ENCODE peak calls at places on chromosomes 12 and 14, in six cellular contexts. G, S, Q, C, X and F are unnamed samples.

GRCh38 chr12:20212658-20213387 is 155.5 kb upstream of the PDE3A start:
- DNase-seq in G (no peak), S (peak), Q (no peak), C (no peak), X (no peak), F (peak)

GRCh38 chr12:6272300-6273208 is 37.9 kb upstream of the PLEKHG6 start:
- DNase-seq in G (no peak), S (no peak), Q (no peak), C (no peak), X (no peak), F (peak)

GRCh38 chr12:5889381-5890047 is 55.5 kb downstream of the ANO2 start:
- DNase-seq in G (peak), S (peak), Q (peak), C (no peak), X (no peak), F (peak)

GRCh38 chr12:7666595-7666994 is 887 bp upstream of the APOBEC1 start:
- DNase-seq in G (peak), S (no peak), Q (no peak), C (no peak), X (no peak), F (no peak)

GRCh38 chr12:52533686-52534470 is 13.7 kb upstream of the KRT5 start:
- DNase-seq in G (no peak), S (no peak), Q (no peak), C (no peak), X (no peak), F (no peak)

GRCh38 chr12:123971770-123972447 is 722 bp downstream of the CCDC92 start:
- DNase-seq in G (peak), S (peak), Q (peak), C (no peak), X (no peak), F (no peak)

GRCh38 chr12:52130695-52131094 is 51.2 kb downstream of the SMIM41 start:
- DNase-seq in G (no peak), S (peak), Q (no peak), C (no peak), X (no peak), F (no peak)

GRCh38 chr12:5307065-5307464 is 124.8 kb upstream of the NTF3 start:
- DNase-seq in G (no peak), S (no peak), Q (no peak), C (no peak), X (no peak), F (no peak)

GRCh38 chr14:60884134-60884533 is 96.7 kb downstream of the TRMT5 start:
- DNase-seq in G (no peak), S (no peak), Q (no peak), C (no peak), X (no peak), F (no peak)

GRCh38 chr14:53896773-53897172 is 59.9 kb downstream of the BMP4 start:
- DNase-seq in G (no peak), S (no peak), Q (no peak), C (no peak), X (no peak), F (no peak)

GRCh38 chr14:60485600-60486251 is at the start of gene C14orf39:
- DNase-seq in G (no peak), S (peak), Q (peak), C (no peak), X (no peak), F (no peak)

GRCh38 chr12:2023365-2023764 is 19.1 kb upstream of the DCP1B start:
- DNase-seq in G (no peak), S (no peak), Q (no peak), C (no peak), X (no peak), F (no peak)

GRCh38 chr14:36856095-36856878 is 194.6 kb downstream of the PAX9 start:
- DNase-seq in G (peak), S (no peak), Q (no peak), C (no peak), X (no peak), F (no peak)

GRCh38 chr12:28202374-28203130 is 12.3 kb downstream of the CCDC91 start:
- DNase-seq in G (peak), S (peak), Q (no peak), C (no peak), X (no peak), F (no peak)

GRCh38 chr12:116708826-116709756 is 28.8 kb downstream of the SPRING1 start:
- DNase-seq in G (peak), S (peak), Q (no peak), C (no peak), X (peak), F (peak)

GRCh38 chr12:108622425-108622824 is 11.3 kb downstream of the SELPLG start:
- DNase-seq in G (peak), S (no peak), Q (no peak), C (no peak), X (no peak), F (no peak)

GRCh38 chr12:37672655-37673260 is 643.8 kb upstream of the ALG10B start:
- DNase-seq in G (no peak), S (no peak), Q (peak), C (no peak), X (no peak), F (no peak)

GRCh38 chr12:116601524-116601923 is 42.3 kb downstream of the MAP1LC3B2 start:
- DNase-seq in G (no peak), S (no peak), Q (peak), C (no peak), X (no peak), F (no peak)

GRCh38 chr12:27966870-27967269 is 5.7 kb downstream of the PTHLH start:
- DNase-seq in G (peak), S (no peak), Q (peak), C (no peak), X (peak), F (peak)

GRCh38 chr14:66965831-66966230 is 223.4 kb upstream of the GARIN2 start:
- DNase-seq in G (no peak), S (no peak), Q (no peak), C (no peak), X (no peak), F (no peak)

GRCh38 chr14:23910876-23911210 is 42.7 kb upstream of the DHRS4 start:
- DNase-seq in G (no peak), S (no peak), Q (no peak), C (no peak), X (no peak), F (no peak)

GRCh38 chr12:94047781-94048567 is 100.4 kb upstream of the PLXNC1 start:
- DNase-seq in G (no peak), S (no peak), Q (no peak), C (peak), X (no peak), F (no peak)

GRCh38 chr12:1474059-1474537 is 120.3 kb downstream of the FBXL14 start:
- DNase-seq in G (peak), S (no peak), Q (no peak), C (no peak), X (peak), F (peak)

GRCh38 chr14:87615050-87615449 is 377.9 kb downstream of the GALC start:
- DNase-seq in G (no peak), S (no peak), Q (no peak), C (no peak), X (no peak), F (no peak)

GRCh38 chr12:1668833-1669543 is 21.9 kb upstream of the ADIPOR2 start:
- DNase-seq in G (peak), S (no peak), Q (no peak), C (no peak), X (no peak), F (no peak)

GRCh38 chr14:74952697-74953484 is 2.5 kb downstream of the PGF start:
- DNase-seq in G (no peak), S (no peak), Q (no peak), C (no peak), X (no peak), F (no peak)

GRCh38 chr14:101970830-101971400 is 6.5 kb downstream of the DYNC1H1 start:
- DNase-seq in G (no peak), S (no peak), Q (no peak), C (no peak), X (no peak), F (no peak)

GRCh38 chr12:120231316-120232011 is 30.6 kb upstream of the RPLP0 start:
- DNase-seq in G (peak), S (no peak), Q (peak), C (no peak), X (peak), F (peak)

GRCh38 chr12:71665109-71665476 is 992 bp downstream of the THAP2 start:
- DNase-seq in G (peak), S (no peak), Q (no peak), C (no peak), X (no peak), F (no peak)

GRCh38 chr12:117850048-117850447 is 118.7 kb downstream of the KSR2 start:
- DNase-seq in G (peak), S (peak), Q (peak), C (no peak), X (no peak), F (peak)

GRCh38 chr14:102795060-102795925 is 18.0 kb downstream of the TRAF3 start:
- DNase-seq in G (peak), S (no peak), Q (peak), C (no peak), X (no peak), F (no peak)

GRCh38 chr12:44873898-44874297 is 2.2 kb downstream of the NELL2 start:
- DNase-seq in G (no peak), S (peak), Q (no peak), C (no peak), X (no peak), F (peak)

GRCh38 chr14:103626150-103626850 is 2.7 kb upstream of the KLC1 start:
- DNase-seq in G (peak), S (no peak), Q (no peak), C (no peak), X (no peak), F (no peak)

GRCh38 chr12:31962076-31962475 is 2.9 kb downstream of the RESF1 start:
- DNase-seq in G (no peak), S (no peak), Q (no peak), C (no peak), X (no peak), F (no peak)

GRCh38 chr14:33717866-33718265 is 233.0 kb downstream of the EGLN3 start:
- DNase-seq in G (no peak), S (no peak), Q (no peak), C (no peak), X (no peak), F (no peak)

GRCh38 chr12:92301329-92301728 is 155.7 kb upstream of the BTG1 start:
- DNase-seq in G (no peak), S (no peak), Q (no peak), C (no peak), X (no peak), F (no peak)

GRCh38 chr12:20210795-20211194 is 157.5 kb upstream of the PDE3A start:
- DNase-seq in G (no peak), S (no peak), Q (no peak), C (no peak), X (no peak), F (no peak)

GRCh38 chr12:60021235-60021634 is 425.4 kb downstream of the SLC16A7 start:
- DNase-seq in G (no peak), S (no peak), Q (no peak), C (no peak), X (no peak), F (no peak)
- TF ChIP-seq REST in G (no peak), S (no peak), Q (no peak), C (no peak), X (no peak), F (no peak)

DNA sequence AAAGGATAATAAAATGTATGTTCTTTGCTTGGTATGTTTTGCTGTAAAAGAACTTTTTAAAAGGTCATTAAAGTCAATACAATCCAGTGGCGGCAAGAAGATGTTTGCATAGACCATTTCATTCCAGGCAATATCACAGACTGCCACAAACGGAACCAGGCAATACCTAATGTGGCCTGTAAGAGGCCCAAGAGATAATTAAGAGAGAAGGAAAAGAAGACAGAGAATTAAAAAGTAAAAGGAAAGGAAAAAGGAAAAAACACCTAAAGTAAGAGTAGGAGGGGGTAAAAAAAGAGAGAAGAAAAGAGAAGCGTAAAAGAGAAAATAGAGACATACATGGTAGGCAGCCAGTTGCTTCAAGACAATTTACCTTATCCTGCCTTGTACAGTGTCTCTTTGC is 6.8 kb upstream of the ARHGAP5 start:
- DNase-seq in G (no peak), S (no peak), Q (no peak), C (no peak), X (no peak), F (no peak)
- TF ChIP-seq CTCF in G (no peak), S (no peak), Q (no peak), C (no peak), X (no peak), F (no peak)

GRCh38 chr14:65302571-65303184 is 109.9 kb upstream of the FUT8 start:
- DNase-seq in G (no peak), S (no peak), Q (no peak), C (peak), X (no peak), F (no peak)
- TF ChIP-seq SIN3A in G (no peak), S (no peak), Q (no peak), C (no peak), X (no peak), F (no peak)

GRCh38 chr14:100581228-100582145 is 5.7 kb downstream of the BEGAIN start:
- DNase-seq in G (no peak), S (peak), Q (no peak), C (no peak), X (no peak), F (no peak)
- TF ChIP-seq REST in G (no peak), S (no peak), Q (no peak), C (no peak), X (no peak), F (no peak)

DNA sequence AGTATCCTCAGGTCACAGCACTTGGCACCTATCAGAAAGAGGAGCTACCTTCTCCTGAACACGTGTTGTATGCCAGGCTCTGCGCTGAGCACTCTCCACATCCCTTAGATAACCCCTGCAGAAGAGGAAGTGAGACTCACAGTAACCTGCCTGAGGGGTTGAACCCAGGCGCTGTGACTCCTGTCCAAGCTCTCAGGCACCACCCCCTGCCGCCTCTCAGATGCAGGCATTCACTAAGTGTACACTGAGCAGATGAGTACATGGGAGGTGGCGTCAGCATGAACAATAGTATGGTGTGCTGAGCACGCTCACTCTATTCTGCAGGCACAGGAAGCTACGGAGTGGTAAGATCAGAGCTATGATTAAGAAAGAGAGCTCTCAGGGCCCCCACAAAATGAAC is 21.0 kb upstream of the RIC8B start:
- DNase-seq in G (no peak), S (no peak), Q (no peak), C (peak), X (no peak), F (no peak)
- TF ChIP-seq CTCF in G (no peak), S (no peak), Q (no peak), C (no peak), X (no peak), F (no peak)

GRCh38 chr14:68772761-68773381 is 20.0 kb downstream of the ZFP36L1 start:
- DNase-seq in G (no peak), S (no peak), Q (no peak), C (no peak), X (no peak), F (no peak)
- TF ChIP-seq SIN3A in G (no peak), S (no peak), Q (no peak), C (no peak), X (no peak), F (no peak)

DNA sequence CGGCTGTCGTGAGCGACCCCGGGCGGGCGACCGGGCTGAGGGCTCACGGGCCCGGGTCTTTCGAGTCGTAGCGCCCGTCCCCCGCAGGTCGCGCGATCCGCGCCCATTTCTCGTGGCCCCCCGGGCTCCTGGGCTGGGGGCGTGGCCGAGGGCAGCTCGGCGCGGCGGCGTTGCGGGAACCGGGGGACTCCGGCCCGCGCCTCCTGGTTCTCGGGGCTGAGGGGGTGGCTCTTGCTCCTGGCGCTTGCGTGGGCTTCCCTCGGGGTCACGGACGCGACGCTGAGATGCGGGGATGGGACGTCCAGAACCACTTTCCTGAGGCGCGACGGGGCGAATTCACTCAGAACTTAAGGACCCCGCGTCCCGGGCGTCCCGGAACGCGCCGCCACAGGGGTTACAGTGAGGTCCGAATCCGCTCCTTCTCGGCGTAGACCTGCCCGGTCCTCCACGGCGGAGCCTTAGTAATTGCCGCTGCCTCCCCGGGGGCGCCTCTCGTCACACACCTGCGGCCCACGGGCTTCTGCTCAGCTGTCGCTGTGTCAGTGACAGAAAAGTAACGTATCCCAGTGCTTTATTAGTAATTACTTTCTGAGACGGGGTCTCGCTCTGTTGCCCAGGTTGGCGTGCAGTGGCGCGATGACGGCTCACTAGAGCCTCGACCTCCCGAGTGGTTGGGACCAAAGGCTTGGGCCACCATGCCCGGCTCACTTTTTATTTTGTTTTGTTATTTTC is 606 bp downstream of the EP400 start:
- DNase-seq in G (no peak), S (peak), Q (peak), C (no peak), X (no peak), F (no peak)
- TF ChIP-seq REST in G (no peak), S (no peak), Q (no peak), C (no peak), X (no peak), F (no peak)

GRCh38 chr12:54136844-54137580 is 51.8 kb downstream of the SMUG1 start:
- DNase-seq in G (peak), S (peak), Q (no peak), C (no peak), X (no peak), F (no peak)
- TF ChIP-seq CTCF in G (no peak), S (no peak), Q (no peak), C (no peak), X (no peak), F (no peak)

GRCh38 chr14:95597784-95598204 is 62.9 kb downstream of the GLRX5 start:
- DNase-seq in G (no peak), S (peak), Q (no peak), C (no peak), X (no peak), F (no peak)
- TF ChIP-seq SIN3A in G (no peak), S (no peak), Q (no peak), C (no peak), X (no peak), F (no peak)